ENCODE peak calls at places on chromosomes 2 and 18, in ten cellular contexts. M is HCT116; Y is fibroblast of mammary gland; S is GM13977; R is psoas muscle; Z is ovary; J is mucosa of descending colon; A is brain microvascular endothelial cell; F is CD4-positive, alpha-beta T cell; D is stomach. X is an unnamed sample.

GRCh38 chr2:235533616-235534385 is 40.0 kb downstream of the AGAP1 start:
- DNase-seq in D (no peak), R (no peak), Z (no peak), S (no peak), Y (no peak), J (peak), A (no peak), F (no peak), M (no peak), X (no peak)

GRCh38 chr2:58479557-58480120 is 238.5 kb upstream of the FANCL start:
- DNase-seq in D (no peak), S (no peak), R (no peak), Z (no peak), M (no peak), A (no peak), Y (no peak), J (no peak), F (no peak), X (no peak)

GRCh38 chr2:27205206-27205605 is 6.6 kb upstream of the ATRAID start:
- DNase-seq in F (no peak), D (no peak), Y (no peak), M (no peak), S (no peak), A (no peak), R (no peak), Z (peak), J (no peak), X (no peak)

GRCh38 chr2:66240284-66240683 is 194.6 kb upstream of the MEIS1 start:
- DNase-seq in D (no peak), R (no peak), J (no peak), M (no peak), Y (peak), A (no peak), Z (no peak), S (no peak), F (no peak), X (no peak)

GRCh38 chr18:36544036-36544725 is 246.7 kb downstream of the FHOD3 start:
- DNase-seq in A (no peak), J (no peak), Y (peak), S (no peak), F (no peak), M (no peak), Z (no peak), R (peak), D (no peak), X (no peak)

GRCh38 chr18:47118986-47119385 is 31.3 kb downstream of the HDHD2 start:
- DNase-seq in Y (peak), M (no peak), Z (no peak), F (no peak), J (no peak), S (no peak), D (no peak), A (no peak), R (no peak), X (no peak)

GRCh38 chr2:63571291-63571690 is 17.0 kb downstream of the WDPCP start:
- DNase-seq in M (no peak), Y (no peak), F (no peak), S (no peak), Z (no peak), R (no peak), D (no peak), A (no peak), J (no peak), X (no peak)

GRCh38 chr2:102251042-102251848 is 60.1 kb upstream of the IL1RL1 start:
- DNase-seq in D (peak), J (peak), M (no peak), R (peak), Y (peak), A (no peak), S (peak), F (peak), Z (peak), X (no peak)

GRCh38 chr2:190404487-190404886 is 3.7 kb upstream of the MFSD6 start:
- DNase-seq in J (no peak), A (peak), S (no peak), M (peak), Z (no peak), D (no peak), R (no peak), F (no peak), Y (peak), X (no peak)

GRCh38 chr2:234289789-234290188 is 207.1 kb downstream of the ARL4C start:
- DNase-seq in S (no peak), D (no peak), J (peak), Y (peak), R (peak), A (peak), F (peak), M (peak), Z (no peak), X (no peak)

GRCh38 chr2:94861308-94862152 is 9.7 kb upstream of the TEKT4 start:
- DNase-seq in S (no peak), F (no peak), D (no peak), J (no peak), A (no peak), R (no peak), Z (no peak), Y (no peak), M (no peak), X (no peak)

GRCh38 chr18:13809025-13809384 is 14.9 kb upstream of the MC5R start:
- DNase-seq in J (peak), F (no peak), R (no peak), A (no peak), S (no peak), Z (no peak), M (no peak), Y (no peak), D (peak), X (no peak)

GRCh38 chr2:221822416-221822815 is 250.3 kb upstream of the EPHA4 start:
- DNase-seq in Z (no peak), Y (peak), R (no peak), F (no peak), M (no peak), J (no peak), A (no peak), D (no peak), S (no peak), X (no peak)

GRCh38 chr2:5365871-5366461 is 326.2 kb upstream of the SOX11 start:
- DNase-seq in D (peak), J (peak), Y (no peak), A (peak), M (no peak), Z (peak), S (peak), F (no peak), R (peak), X (peak)

GRCh38 chr18:13455960-13456471 is 237.5 kb downstream of the LDLRAD4 start:
- DNase-seq in M (no peak), F (no peak), A (no peak), Y (no peak), D (no peak), R (no peak), Z (no peak), S (peak), J (no peak), X (no peak)

GRCh38 chr2:75698928-75699327 is 11.8 kb downstream of the GCFC2 start:
- DNase-seq in M (no peak), R (no peak), D (no peak), Z (no peak), S (no peak), F (no peak), J (no peak), Y (peak), A (no peak), X (no peak)

GRCh38 chr2:24511894-24512293 is 20.8 kb downstream of the NCOA1 start:
- DNase-seq in A (no peak), Y (no peak), R (no peak), D (no peak), F (no peak), Z (no peak), M (no peak), J (no peak), S (no peak), X (no peak)

GRCh38 chr2:29950432-29950943 is 29.1 kb upstream of the ALK start:
- DNase-seq in S (no peak), J (no peak), Z (no peak), R (no peak), D (no peak), M (no peak), A (no peak), Y (no peak), F (no peak), X (no peak)

GRCh38 chr2:151334082-151334815 is 23.1 kb upstream of the TNFAIP6 start:
- DNase-seq in R (no peak), F (no peak), S (no peak), M (no peak), A (peak), Z (no peak), Y (peak), J (no peak), D (no peak), X (no peak)

GRCh38 chr18:55927831-55928230 is 339.8 kb upstream of the TCF4 start:
- DNase-seq in S (no peak), A (no peak), R (no peak), F (no peak), M (no peak), Y (peak), J (no peak), Z (no peak), D (no peak), X (no peak)

GRCh38 chr2:177433402-177433801 is 40.8 kb downstream of the AGPS start:
- DNase-seq in D (no peak), R (no peak), F (no peak), S (no peak), Z (no peak), J (no peak), A (no peak), M (no peak), Y (peak), X (no peak)

GRCh38 chr2:120199837-120200499 is 23.2 kb downstream of the TMEM185B start:
- DNase-seq in Z (no peak), Y (no peak), R (no peak), F (no peak), M (no peak), D (no peak), S (no peak), A (no peak), J (no peak), X (no peak)

GRCh38 chr2:162465430-162465829 is 121.5 kb downstream of the GCA start:
- DNase-seq in S (no peak), R (no peak), M (no peak), Y (no peak), Z (no peak), A (no peak), D (no peak), J (no peak), F (no peak), X (no peak)

GRCh38 chr2:232776435-232776834 is at the start of gene KCNJ13:
- DNase-seq in M (no peak), Z (no peak), R (no peak), J (no peak), S (no peak), F (no peak), Y (no peak), A (no peak), D (no peak), X (no peak)

GRCh38 chr18:79396431-79397287 is 929 bp downstream of the NFATC1 start:
- DNase-seq in F (peak), Z (peak), S (peak), Y (peak), R (peak), M (no peak), D (no peak), A (no peak), J (peak), X (no peak)

GRCh38 chr2:24821433-24821891 is 28.2 kb downstream of the CENPO start:
- DNase-seq in J (no peak), Y (no peak), A (no peak), Z (no peak), D (peak), M (no peak), R (no peak), S (no peak), F (no peak), X (no peak)

GRCh38 chr2:200396726-200397348 is 90.3 kb downstream of the SPATS2L start:
- DNase-seq in A (no peak), M (no peak), F (no peak), Y (peak), Z (no peak), J (no peak), D (no peak), R (no peak), S (no peak), X (no peak)

GRCh38 chr2:136005462-136006205 is 20.2 kb upstream of the DARS1 start:
- DNase-seq in Y (no peak), Z (peak), D (no peak), J (no peak), A (no peak), M (no peak), R (no peak), F (no peak), S (no peak), X (no peak)

GRCh38 chr2:42170619-42171395 is 1.7 kb downstream of the EML4 start:
- DNase-seq in J (no peak), Z (no peak), Y (no peak), D (no peak), M (no peak), F (no peak), R (no peak), A (no peak), S (no peak), X (no peak)

GRCh38 chr2:227767830-227768229 is 22.1 kb downstream of the SCYGR8 start:
- DNase-seq in R (no peak), A (no peak), D (no peak), M (no peak), J (no peak), Z (no peak), Y (no peak), S (no peak), F (no peak), X (no peak)

GRCh38 chr2:68031546-68032160 is 31.2 kb downstream of the C1D start:
- DNase-seq in M (peak), R (no peak), A (peak), Y (peak), S (peak), D (no peak), Z (no peak), F (no peak), J (no peak), X (no peak)

GRCh38 chr2:12314119-12314735 is 402.5 kb upstream of the TRIB2 start:
- DNase-seq in F (no peak), M (no peak), J (no peak), D (no peak), Y (no peak), Z (no peak), S (no peak), R (no peak), A (no peak), X (no peak)

GRCh38 chr2:215775106-215775505 is 238.2 kb downstream of the MREG start:
- DNase-seq in D (no peak), A (no peak), Z (no peak), F (no peak), J (no peak), Y (peak), S (no peak), M (no peak), R (no peak), X (no peak)

DNA sequence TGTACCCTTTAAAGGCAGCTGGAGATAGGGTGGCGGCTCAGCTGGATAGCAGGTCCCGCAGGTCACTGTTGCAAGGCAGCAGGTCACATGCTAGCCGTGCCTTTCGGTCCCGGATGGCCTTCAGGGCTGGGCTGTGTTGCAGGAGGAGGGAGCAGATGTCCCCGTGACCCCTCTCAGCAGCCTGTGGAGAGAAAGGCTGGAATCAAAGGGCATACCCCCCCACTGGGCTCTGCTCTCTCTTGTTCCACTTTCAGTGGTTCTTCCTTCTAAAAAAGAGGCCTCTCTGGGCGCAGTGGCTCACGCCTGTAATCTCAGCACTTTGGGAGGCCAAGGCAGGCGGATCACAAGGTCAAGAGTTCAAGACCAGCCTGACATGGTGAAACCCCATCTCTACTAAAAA is 4.4 kb upstream of the ANKRD23 start:
- DNase-seq in A (no peak), Y (no peak), D (no peak), S (no peak), R (no peak), M (no peak), F (no peak), Z (no peak), J (no peak), X (no peak)
- TF ChIP-seq CTCF in A (no peak), Y (no peak), D (no peak), S (no peak), R (no peak), M (no peak), F (no peak), Z (no peak), J (no peak), X (no peak)

DNA sequence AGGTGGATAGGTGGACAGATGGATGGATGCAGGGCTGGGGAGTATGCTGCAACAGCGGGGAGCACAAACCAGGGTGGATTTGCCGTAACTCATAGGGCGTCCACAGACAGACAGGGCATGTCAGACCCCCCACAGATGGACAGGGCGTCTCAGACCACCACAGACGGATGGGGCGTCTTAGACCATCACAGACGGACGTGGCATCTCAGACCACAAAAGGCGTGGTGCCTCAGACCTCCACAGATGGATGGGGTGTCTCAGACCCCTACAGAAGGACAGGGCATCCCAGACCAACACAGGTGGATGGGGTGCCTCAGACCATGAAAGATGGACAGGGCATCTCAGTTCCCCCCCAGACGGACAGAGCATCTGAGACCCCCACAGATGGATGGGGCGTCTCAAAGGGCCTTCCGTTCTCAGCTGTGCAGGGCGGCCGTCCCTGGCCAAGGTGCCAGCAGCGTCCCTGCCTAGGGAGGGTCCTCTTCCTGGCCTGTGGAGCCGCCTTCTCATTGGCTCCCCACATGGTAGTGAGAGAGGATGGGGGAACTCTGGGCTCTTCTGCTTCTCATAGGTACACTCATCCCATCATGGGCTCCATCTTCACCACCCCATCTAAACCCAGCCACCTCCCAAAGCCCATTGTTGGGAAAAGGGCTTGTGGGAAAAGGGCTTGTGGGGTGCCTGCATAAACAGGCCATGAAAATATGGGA is 2.1 kb downstream of the ANKMY1 start:
- DNase-seq in A (no peak), F (no peak), S (no peak), M (no peak), Y (no peak), D (no peak), Z (peak), R (no peak), J (no peak), X (no peak)
- TF ChIP-seq CTCF in A (no peak), F (no peak), S (no peak), M (no peak), Y (no peak), D (no peak), Z (no peak), R (no peak), J (no peak), X (no peak)

GRCh38 chr2:159506179-159506578 is 110.2 kb downstream of the BAZ2B start:
- DNase-seq in Y (no peak), S (no peak), R (no peak), F (no peak), A (no peak), J (no peak), D (no peak), Z (no peak), M (no peak), X (no peak)
- TF ChIP-seq CTCF in Y (no peak), S (no peak), R (no peak), F (no peak), A (no peak), J (no peak), D (no peak), Z (no peak), M (no peak), X (no peak)

GRCh38 chr2:108384662-108385393 is 7.1 kb downstream of the SULT1C4 start:
- DNase-seq in R (no peak), F (no peak), S (no peak), J (no peak), A (no peak), D (no peak), Z (no peak), M (no peak), Y (no peak), X (no peak)

GRCh38 chr2:108385411-108386071 is 7.8 kb downstream of the SULT1C4 start:
- DNase-seq in A (no peak), S (no peak), D (no peak), M (no peak), J (no peak), R (no peak), F (no peak), Y (no peak), Z (no peak), X (no peak)

GRCh38 chr2:108388045-108388444 is 10.3 kb downstream of the SULT1C4 start:
- DNase-seq in M (no peak), S (no peak), D (no peak), R (no peak), Z (no peak), J (no peak), Y (no peak), F (no peak), A (no peak), X (no peak)

GRCh38 chr2:108382196-108382595 is 4.4 kb downstream of the SULT1C4 start:
- DNase-seq in Z (no peak), M (no peak), S (no peak), A (no peak), R (no peak), D (no peak), J (no peak), F (no peak), Y (no peak), X (no peak)

DNA sequence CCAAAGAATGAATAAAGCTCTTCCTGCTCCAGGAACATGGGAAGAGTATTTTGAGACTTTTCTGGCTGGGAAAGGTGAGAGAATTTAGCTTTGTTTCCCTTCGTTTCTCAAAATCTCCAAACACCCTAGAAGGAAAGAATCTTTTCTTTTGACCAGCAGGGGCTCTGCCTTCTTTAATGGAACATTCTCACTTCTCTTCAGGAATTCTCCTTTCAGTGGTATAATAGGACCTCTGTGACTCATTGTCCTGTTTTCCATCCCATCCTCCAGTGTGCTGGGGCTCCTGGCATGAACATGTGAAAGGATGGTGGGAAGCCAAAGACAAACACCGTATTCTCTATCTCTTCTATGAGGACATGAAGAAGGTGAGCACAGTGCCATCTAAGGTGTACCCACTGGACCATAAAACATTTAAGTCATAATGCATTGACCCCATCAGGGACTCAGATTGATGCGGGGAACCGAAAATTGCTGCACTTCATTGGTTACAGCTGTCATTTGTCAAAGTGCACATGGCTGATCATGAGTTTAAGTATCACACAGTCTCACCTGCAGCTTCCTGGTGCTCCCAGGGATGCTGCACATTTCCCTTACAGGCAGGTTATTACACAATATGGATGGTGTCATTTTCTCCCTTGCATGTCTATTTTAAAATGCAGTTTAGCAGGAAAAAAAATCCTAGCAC is 5.5 kb downstream of the SULT1C4 start:
- DNase-seq in M (no peak), J (no peak), D (no peak), S (no peak), R (no peak), Z (no peak), F (no peak), Y (no peak), A (no peak), X (no peak)
- TF ChIP-seq CTCF in M (peak), J (no peak), D (no peak), S (no peak), R (no peak), Z (no peak), F (no peak), Y (peak), A (peak), X (no peak)

DNA sequence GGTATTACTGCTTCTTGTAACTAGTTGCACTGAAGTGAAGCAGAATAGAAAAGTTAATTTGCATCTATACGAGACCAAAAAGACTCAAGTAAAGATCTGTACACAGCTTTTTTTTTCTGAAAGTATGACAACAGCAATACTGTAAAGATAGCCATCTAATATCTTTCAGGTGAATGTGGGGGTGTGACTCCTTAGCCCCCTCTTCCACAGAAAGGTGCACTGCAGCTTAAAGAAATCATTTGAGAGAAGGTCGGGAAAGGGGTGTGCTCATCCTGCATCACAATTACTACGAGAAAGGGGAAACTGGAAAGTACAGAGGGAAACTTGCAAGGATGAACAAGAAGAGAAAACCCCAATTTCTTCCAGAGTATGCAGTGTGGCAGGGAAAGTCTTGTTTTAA is 255.6 kb downstream of the CCDC178 start:
- DNase-seq in R (no peak), F (no peak), A (no peak), Y (no peak), J (no peak), M (no peak), D (no peak), Z (no peak), S (no peak), X (no peak)
- TF ChIP-seq CTCF in R (no peak), F (no peak), A (no peak), Y (no peak), J (no peak), M (no peak), D (no peak), Z (no peak), S (no peak), X (no peak)